ENCODE peak calls at places on chromosomes 2 and 18, in nine cellular contexts. Y is esophagus squamous epithelium, E is stomach, G is PC-3, J is body of pancreas, S is heart left ventricle, Z is thoracic aorta, C is ascending aorta, D is lower lobe of right lung. Q is an unnamed sample.

GRCh38 chr2:190469770-190470169 is 61.6 kb downstream of the MFSD6 start:
- DNase-seq in J (peak), S (peak), C (no peak), G (peak), E (no peak), Y (no peak), D (no peak), Z (no peak), Q (no peak)

GRCh38 chr2:101696272-101697123 is 1.0 kb upstream of the MAP4K4 start:
- DNase-seq in C (no peak), Y (no peak), S (no peak), G (peak), Z (no peak), E (peak), J (peak), D (peak), Q (peak)

GRCh38 chr18:79770501-79770815 is 27.3 kb upstream of the KCNG2 start:
- DNase-seq in G (no peak), S (peak), J (no peak), Y (no peak), D (no peak), C (no peak), Z (no peak), E (no peak), Q (no peak)

GRCh38 chr2:176419591-176420071 is 150.4 kb downstream of the MTX2 start:
- DNase-seq in Z (no peak), S (no peak), Y (no peak), D (no peak), E (no peak), G (peak), J (no peak), C (no peak), Q (no peak)

GRCh38 chr2:120983344-120983743 is 247.7 kb downstream of the GLI2 start:
- DNase-seq in E (no peak), C (no peak), Z (no peak), G (no peak), S (no peak), Y (no peak), D (no peak), J (no peak), Q (no peak)

GRCh38 chr2:88563134-88563533 is 64.1 kb downstream of the EIF2AK3 start:
- DNase-seq in S (no peak), C (no peak), E (no peak), G (no peak), Y (no peak), D (no peak), J (no peak), Z (no peak), Q (no peak)

GRCh38 chr2:171136024-171136423 is 24.7 kb downstream of the TLK1 start:
- DNase-seq in G (no peak), S (no peak), J (no peak), D (no peak), E (no peak), Y (no peak), C (no peak), Z (no peak), Q (no peak)

GRCh38 chr18:13318644-13319501 is 100.3 kb downstream of the LDLRAD4 start:
- DNase-seq in J (no peak), S (no peak), Z (peak), D (no peak), C (no peak), G (no peak), Y (no peak), E (no peak), Q (no peak)

GRCh38 chr2:28717339-28717758 is 34.3 kb upstream of the PPP1CB start:
- DNase-seq in E (no peak), S (peak), D (peak), J (peak), Y (peak), G (peak), C (peak), Z (peak), Q (peak)

GRCh38 chr18:5414546-5414945 is 119.0 kb upstream of the ZBTB14 start:
- DNase-seq in G (no peak), C (no peak), Y (no peak), J (no peak), E (no peak), S (no peak), D (no peak), Z (no peak), Q (no peak)

GRCh38 chr2:142724186-142724585 is 153.3 kb upstream of the KYNU start:
- DNase-seq in C (no peak), J (no peak), D (no peak), S (no peak), Z (no peak), G (no peak), Y (no peak), E (no peak), Q (no peak)

GRCh38 chr2:151716721-151717120 is 17.6 kb downstream of the NEB start:
- DNase-seq in C (no peak), Z (no peak), E (no peak), D (no peak), S (no peak), J (no peak), G (no peak), Y (no peak), Q (no peak)

GRCh38 chr2:160125366-160125765 is 63.0 kb upstream of the PLA2R1 start:
- DNase-seq in E (no peak), S (no peak), Z (no peak), Y (no peak), D (no peak), G (no peak), J (no peak), C (no peak), Q (no peak)

GRCh38 chr2:175865716-175866115 is 136.4 kb downstream of the LNPK start:
- DNase-seq in E (no peak), D (no peak), S (no peak), G (no peak), C (no peak), Z (no peak), J (no peak), Y (no peak), Q (no peak)

GRCh38 chr2:224909885-224910517 is 132.3 kb downstream of the DOCK10 start:
- DNase-seq in G (no peak), C (peak), D (peak), E (peak), Y (no peak), Z (no peak), J (peak), S (peak), Q (peak)

GRCh38 chr2:122635649-122636496 is 880.4 kb downstream of the TSN start:
- DNase-seq in J (no peak), E (no peak), D (no peak), C (no peak), Y (no peak), S (no peak), Z (no peak), G (peak), Q (no peak)

GRCh38 chr18:58225101-58225500 is 181.1 kb downstream of the NEDD4L start:
- DNase-seq in Y (no peak), E (no peak), Z (no peak), J (no peak), D (no peak), S (no peak), C (no peak), G (peak), Q (no peak)

GRCh38 chr2:240637901-240638175 is 12.6 kb downstream of the GPR35 start:
- DNase-seq in J (no peak), Y (no peak), C (no peak), Z (no peak), D (no peak), G (no peak), E (peak), S (no peak), Q (peak)

GRCh38 chr2:95291222-95291621 is 5.9 kb upstream of the KCNIP3 start:
- DNase-seq in Z (no peak), G (no peak), Y (no peak), C (no peak), D (no peak), J (no peak), S (no peak), E (no peak), Q (no peak)

GRCh38 chr2:66507673-66508127 is 72.8 kb downstream of the MEIS1 start:
- DNase-seq in E (no peak), C (no peak), S (no peak), Z (no peak), Y (no peak), J (peak), D (no peak), G (no peak), Q (no peak)

DNA sequence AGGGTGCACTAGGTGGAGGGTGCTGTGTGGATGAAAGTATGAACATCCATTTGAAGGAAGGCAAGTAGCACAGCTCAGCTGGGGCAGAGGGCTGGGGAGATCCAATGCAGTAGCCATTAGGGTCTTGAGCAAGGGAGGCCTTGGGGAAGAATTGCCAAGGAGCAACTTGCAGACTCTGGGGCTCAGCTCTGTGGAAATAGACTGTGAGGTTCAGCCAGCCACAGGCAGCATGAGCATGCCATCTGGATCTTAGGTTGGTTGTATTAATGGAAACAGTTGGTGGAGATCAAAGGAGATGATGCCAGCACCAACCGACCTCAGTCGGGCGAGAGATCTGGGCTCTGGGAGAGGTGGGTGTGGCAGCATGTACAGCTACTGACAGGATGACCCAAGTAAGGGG is 5.6 kb downstream of the ZAP70 start:
- DNase-seq in C (no peak), D (no peak), S (no peak), Y (no peak), Z (no peak), G (no peak), J (no peak), E (no peak), Q (no peak)
- H3K4me3 ChIP-seq in C (no peak), D (no peak), S (no peak), Y (no peak), Z (no peak), G (no peak), J (no peak), E (no peak), Q (no peak)

GRCh38 chr2:134178109-134178877 is 75.6 kb upstream of the MGAT5 start:
- DNase-seq in C (no peak), Z (no peak), J (no peak), Y (no peak), G (no peak), S (no peak), D (no peak), E (no peak), Q (no peak)

GRCh38 chr2:134185639-134186038 is 68.2 kb upstream of the MGAT5 start:
- DNase-seq in S (no peak), J (no peak), G (no peak), Z (no peak), C (no peak), D (no peak), Y (no peak), E (no peak), Q (no peak)

GRCh38 chr2:134183679-134184078 is 70.2 kb upstream of the MGAT5 start:
- DNase-seq in C (no peak), Z (no peak), S (no peak), D (no peak), E (no peak), G (no peak), Y (no peak), J (no peak), Q (no peak)

GRCh38 chr2:134177351-134177931 is 76.4 kb upstream of the MGAT5 start:
- DNase-seq in Y (no peak), G (no peak), C (no peak), E (peak), J (peak), Z (no peak), S (no peak), D (no peak), Q (no peak)

DNA sequence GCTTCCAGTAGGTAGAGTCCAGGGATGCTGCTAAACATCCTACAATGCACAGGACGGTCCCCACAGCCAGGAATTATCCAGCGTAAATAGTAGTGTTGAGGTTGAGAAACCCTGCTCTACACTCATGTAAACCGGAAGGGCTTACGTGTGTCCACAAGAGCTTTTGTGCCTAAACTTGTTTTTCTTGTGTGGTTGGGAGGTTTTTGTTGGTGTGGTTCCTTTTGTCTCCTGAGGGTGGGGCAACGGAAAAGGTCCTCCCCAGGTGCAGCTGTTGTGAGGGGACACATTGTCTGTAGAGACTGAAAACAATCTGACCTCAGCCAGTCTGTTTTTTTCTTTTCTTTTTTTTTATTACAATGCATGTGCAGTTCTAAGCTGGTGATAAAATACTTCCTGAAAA is 72.7 kb upstream of the MGAT5 start:
- DNase-seq in G (no peak), E (no peak), S (no peak), Y (no peak), Z (no peak), C (no peak), D (no peak), J (no peak), Q (no peak)
- TF ChIP-seq CTCF in G (no peak), E (no peak), S (no peak), Y (no peak), Z (no peak), C (no peak), D (no peak), J (no peak), Q (no peak)

DNA sequence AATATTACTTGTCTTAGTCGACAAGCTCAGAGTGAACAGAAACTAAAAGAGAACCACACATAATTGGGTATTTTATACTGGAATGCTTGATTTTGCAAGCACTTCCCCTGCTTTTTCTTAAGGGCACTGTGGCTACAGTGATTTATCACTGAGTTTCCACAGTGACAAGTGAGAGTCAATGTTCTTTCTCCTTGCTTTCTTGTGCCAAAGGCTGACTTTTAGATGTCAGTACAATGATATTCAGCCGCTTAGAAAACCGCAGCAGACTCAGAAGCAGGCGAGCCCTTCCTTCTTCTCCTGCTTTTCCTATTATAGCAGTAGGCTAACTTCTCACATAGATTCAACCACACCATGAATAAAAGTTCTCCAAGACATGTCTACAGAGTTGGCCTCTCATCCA is 1603.6 kb upstream of the NXPH2 start:
- DNase-seq in D (no peak), Z (no peak), E (no peak), Y (no peak), C (no peak), S (no peak), J (no peak), G (no peak), Q (no peak)
- H3K4me3 ChIP-seq in D (no peak), Z (no peak), E (no peak), Y (no peak), C (no peak), S (no peak), J (no peak), G (no peak), Q (no peak)

DNA sequence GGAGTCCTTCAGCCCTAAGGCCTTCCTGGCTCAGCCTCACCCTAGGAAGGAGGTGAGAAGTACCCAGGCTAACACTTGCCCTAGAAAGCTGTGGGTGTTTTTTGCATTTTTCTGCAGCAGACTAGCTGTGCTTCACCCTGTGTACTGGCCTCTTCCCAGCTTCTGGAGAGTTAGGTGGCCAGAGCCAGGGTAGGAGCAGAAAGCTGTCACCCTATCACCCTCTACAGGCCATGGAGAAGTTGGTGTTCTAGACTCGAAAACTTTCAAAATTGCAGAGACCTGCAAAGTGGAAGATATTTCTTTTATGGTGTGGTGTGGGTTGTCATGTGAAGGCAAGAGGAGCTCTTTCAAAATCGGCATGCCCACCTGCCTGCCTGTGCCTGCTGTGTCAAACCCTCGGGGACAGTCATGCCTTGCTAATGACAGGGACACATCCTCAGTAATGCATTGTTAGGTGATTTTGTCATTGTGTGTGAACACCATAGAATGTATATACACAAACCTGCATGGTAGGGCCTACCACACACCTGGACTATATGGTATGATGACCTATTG is 29.8 kb downstream of the EHD3 start:
- DNase-seq in G (no peak), J (no peak), C (no peak), Y (no peak), D (no peak), S (no peak), Z (no peak), E (no peak), Q (no peak)
- TF ChIP-seq CTCF in G (no peak), J (no peak), C (peak), Y (no peak), D (no peak), S (peak), Z (peak), E (no peak), Q (no peak)

DNA sequence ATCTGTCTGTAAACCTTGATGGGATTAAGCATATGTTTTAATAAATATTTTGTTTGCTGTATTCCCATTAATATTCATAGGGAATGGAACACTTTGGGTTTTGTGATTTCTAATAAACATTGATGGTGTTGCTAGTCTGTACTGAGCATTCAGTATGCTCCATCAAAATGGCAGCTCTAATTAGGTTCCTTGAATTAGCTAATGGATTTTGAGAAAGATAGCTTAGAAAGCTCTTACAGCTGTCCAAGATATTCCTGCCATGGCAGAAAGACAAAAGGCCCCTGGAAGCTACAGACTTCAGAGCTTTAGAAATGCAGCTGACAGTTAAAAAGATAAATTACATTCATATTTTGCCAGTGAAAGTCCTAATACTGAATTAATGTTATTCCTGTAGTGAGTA is 199.2 kb upstream of the NRP2 start:
- DNase-seq in J (no peak), D (no peak), S (no peak), E (no peak), Z (no peak), G (no peak), Y (no peak), C (no peak), Q (no peak)
- H3K4me3 ChIP-seq in J (no peak), D (no peak), S (no peak), E (no peak), Z (no peak), G (no peak), Y (no peak), C (no peak), Q (no peak)

Q was measured in testis.